ENCODE peak calls at places on chromosomes 3 and 15, in seven cellular contexts. O is IMR-90, F is neuronal stem cell, J is mesendoderm, R is mesenchymal stem cell, N is H9, G is H1. Y is an unnamed sample.

GRCh38 chr3:39962566-39962965 is 153.2 kb downstream of the MYRIP start:
- DNase-seq in O (no peak), F (no peak), J (no peak), R (no peak), N (no peak), G (no peak), Y (no peak)

GRCh38 chr3:195087321-195087720 is 183.6 kb downstream of the XXYLT1 start:
- DNase-seq in O (no peak), F (no peak), J (peak), R (no peak), N (no peak), G (no peak), Y (no peak)

GRCh38 chr15:46293550-46293949 is 658.7 kb downstream of the SQOR start:
- DNase-seq in O (no peak), F (no peak), J (peak), R (no peak), N (peak), G (no peak), Y (no peak)

GRCh38 chr3:146148468-146148931 is 12.5 kb downstream of the PLOD2 start:
- DNase-seq in O (peak), F (no peak), J (no peak), R (peak), N (no peak), G (no peak), Y (no peak)

GRCh38 chr3:133940536-133940935 is 44.9 kb upstream of the RAB6B start:
- DNase-seq in O (no peak), F (no peak), J (no peak), R (no peak), N (peak), G (no peak), Y (no peak)

GRCh38 chr3:49013738-49014660 is 4.4 kb downstream of the DALRD3 start:
- DNase-seq in O (no peak), F (no peak), J (peak), R (peak), N (peak), G (peak), Y (peak)

GRCh38 chr3:9649791-9650521 is 651 bp downstream of the MTMR14 start:
- DNase-seq in O (no peak), F (no peak), J (no peak), R (peak), N (no peak), G (no peak), Y (peak)

GRCh38 chr3:143439785-143440184 is 320.2 kb downstream of the CHST2 start:
- DNase-seq in O (no peak), F (no peak), J (peak), R (peak), N (no peak), G (no peak), Y (no peak)

GRCh38 chr15:50435772-50436171 is 11.6 kb downstream of the USP8 start:
- DNase-seq in O (no peak), F (no peak), J (no peak), R (no peak), N (no peak), G (no peak), Y (no peak)

GRCh38 chr3:71721002-71721401 is 4.2 kb downstream of the EIF4E3 start:
- DNase-seq in O (no peak), F (no peak), J (no peak), R (no peak), N (no peak), G (no peak), Y (no peak)

GRCh38 chr15:75455982-75456531 is 4.6 kb upstream of the SIN3A start:
- DNase-seq in O (peak), F (peak), J (peak), R (peak), N (peak), G (no peak), Y (peak)

GRCh38 chr3:141406265-141406664 is 38.0 kb downstream of the ZBTB38 start:
- DNase-seq in O (no peak), F (no peak), J (no peak), R (no peak), N (no peak), G (no peak), Y (no peak)

GRCh38 chr3:5274116-5274515 is 86.6 kb downstream of the EDEM1 start:
- DNase-seq in O (no peak), F (no peak), J (no peak), R (no peak), N (no peak), G (no peak), Y (no peak)

GRCh38 chr3:105444725-105445124 is 78.0 kb downstream of the ALCAM start:
- DNase-seq in O (peak), F (no peak), J (no peak), R (no peak), N (no peak), G (no peak), Y (no peak)

GRCh38 chr3:127484601-127485388 is 105.7 kb downstream of the TPRA1 start:
- DNase-seq in O (no peak), F (no peak), J (no peak), R (no peak), N (peak), G (no peak), Y (no peak)

GRCh38 chr15:33292718-33293307 is 18.0 kb upstream of the RYR3 start:
- DNase-seq in O (peak), F (peak), J (peak), R (peak), N (peak), G (no peak), Y (peak)

GRCh38 chr3:46285931-46286330 is 43.7 kb downstream of the CCR3 start:
- DNase-seq in O (no peak), F (no peak), J (no peak), R (no peak), N (no peak), G (no peak), Y (no peak)

GRCh38 chr3:83011471-83011870 is 1250.0 kb upstream of the GBE1 start:
- DNase-seq in O (no peak), F (no peak), J (no peak), R (no peak), N (no peak), G (no peak), Y (no peak)

GRCh38 chr15:46088486-46089437 is 453.9 kb downstream of the SQOR start:
- DNase-seq in O (peak), F (no peak), J (no peak), R (peak), N (no peak), G (no peak), Y (no peak)

GRCh38 chr15:67079361-67079760 is 14.0 kb downstream of the SMAD3 start:
- DNase-seq in O (peak), F (no peak), J (no peak), R (no peak), N (no peak), G (no peak), Y (no peak)

DNA sequence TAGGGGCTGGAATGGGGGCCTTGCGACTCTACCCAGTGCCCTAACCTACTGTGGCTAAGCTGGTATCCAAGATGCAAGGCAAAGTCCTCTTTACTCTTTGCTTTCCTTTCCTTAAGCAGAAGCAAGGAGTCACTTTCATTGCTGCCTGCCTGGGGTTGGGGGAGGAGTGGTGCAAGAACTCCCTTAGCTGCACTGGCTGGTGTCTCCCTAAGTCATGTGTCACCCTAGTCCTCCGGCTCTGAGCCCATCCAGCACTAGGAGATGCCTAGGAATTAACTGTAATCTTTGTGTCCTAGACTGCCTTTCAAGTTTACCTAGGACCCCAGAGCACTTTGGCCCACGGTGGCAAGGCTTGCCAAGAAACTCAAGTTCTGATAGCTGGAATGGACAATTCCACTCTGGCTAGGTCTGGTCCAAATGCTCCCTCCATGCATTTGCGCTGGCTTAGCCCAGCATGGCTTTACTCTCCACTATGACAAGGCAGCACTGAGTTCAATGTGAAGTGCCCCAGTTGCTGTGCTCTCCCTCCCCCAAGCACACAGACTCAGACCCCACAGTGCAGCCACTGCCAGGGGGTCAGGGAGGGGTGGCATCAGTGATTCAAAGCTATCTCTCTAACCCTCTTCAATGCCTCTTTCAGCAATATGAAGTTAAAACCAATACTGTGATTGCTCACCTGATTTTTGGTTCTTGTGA is 58.7 kb downstream of the ESYT3 start:
- DNase-seq in O (no peak), F (no peak), J (no peak), R (no peak), N (no peak), G (no peak), Y (no peak)
- H3K4me2 ChIP-seq in O (no peak), F (no peak), J (no peak), R (no peak), N (no peak), G (no peak), Y (no peak)

GRCh38 chr15:37582852-37583251 is 351.6 kb upstream of the TMCO5A start:
- DNase-seq in O (no peak), F (no peak), J (no peak), R (no peak), N (no peak), G (no peak), Y (no peak)

GRCh38 chr15:37581866-37582532 is 352.4 kb upstream of the TMCO5A start:
- DNase-seq in O (no peak), F (no peak), J (no peak), R (no peak), N (peak), G (no peak), Y (no peak)

GRCh38 chr15:37586976-37587375 is 347.5 kb upstream of the TMCO5A start:
- DNase-seq in O (peak), F (no peak), J (no peak), R (peak), N (no peak), G (no peak), Y (no peak)

DNA sequence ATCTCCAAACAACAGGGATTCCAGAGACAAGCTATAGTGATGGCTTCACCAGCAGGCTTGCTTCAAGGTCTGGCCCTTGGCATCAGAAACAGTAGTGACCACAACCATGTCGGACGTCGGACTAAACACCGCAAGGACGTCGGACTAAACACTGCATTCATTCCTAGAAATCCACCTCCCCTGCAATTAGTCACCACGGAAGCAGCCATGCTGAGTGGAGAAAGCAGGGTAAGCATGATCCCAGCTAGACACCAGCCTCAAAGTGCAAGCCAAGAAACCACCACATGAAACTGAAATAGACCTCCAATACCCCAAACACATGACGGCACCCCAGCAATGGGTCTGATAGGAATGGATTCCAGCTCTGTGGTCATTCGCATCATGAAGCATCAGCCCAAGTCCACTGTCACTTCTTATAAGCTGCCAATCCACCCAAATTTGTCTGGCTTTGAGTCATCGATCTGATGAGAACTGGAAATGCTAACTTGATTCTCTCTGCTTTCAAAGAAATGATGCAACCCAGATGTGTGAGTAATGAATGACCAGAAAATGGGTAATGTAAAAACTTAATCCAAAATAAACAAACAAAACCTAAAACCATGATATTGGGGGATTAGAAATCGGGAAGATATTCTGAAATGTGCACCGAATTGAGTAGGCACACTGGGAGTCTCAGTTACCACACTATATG is 348.3 kb upstream of the TMCO5A start:
- DNase-seq in O (peak), F (no peak), J (no peak), R (peak), N (no peak), G (no peak), Y (no peak)
- H3K4ac ChIP-seq in O (no peak), F (no peak), J (no peak), R (no peak), N (no peak), G (no peak), Y (no peak)

GRCh38 chr3:14430706-14431470 is 28.5 kb downstream of the SLC6A6 start:
- DNase-seq in O (no peak), F (no peak), J (no peak), R (peak), N (no peak), G (no peak), Y (no peak)
- H3K4me2 ChIP-seq in O (no peak), F (no peak), J (no peak), R (no peak), N (no peak), G (no peak), Y (no peak)

GRCh38 chr15:26325495-26325894 is 447.4 kb downstream of the GABRB3 start:
- DNase-seq in O (no peak), F (no peak), J (peak), R (no peak), N (peak), G (peak), Y (no peak)
- H3K4ac ChIP-seq in O (no peak), F (no peak), J (no peak), R (no peak), N (no peak), G (no peak), Y (no peak)

DNA sequence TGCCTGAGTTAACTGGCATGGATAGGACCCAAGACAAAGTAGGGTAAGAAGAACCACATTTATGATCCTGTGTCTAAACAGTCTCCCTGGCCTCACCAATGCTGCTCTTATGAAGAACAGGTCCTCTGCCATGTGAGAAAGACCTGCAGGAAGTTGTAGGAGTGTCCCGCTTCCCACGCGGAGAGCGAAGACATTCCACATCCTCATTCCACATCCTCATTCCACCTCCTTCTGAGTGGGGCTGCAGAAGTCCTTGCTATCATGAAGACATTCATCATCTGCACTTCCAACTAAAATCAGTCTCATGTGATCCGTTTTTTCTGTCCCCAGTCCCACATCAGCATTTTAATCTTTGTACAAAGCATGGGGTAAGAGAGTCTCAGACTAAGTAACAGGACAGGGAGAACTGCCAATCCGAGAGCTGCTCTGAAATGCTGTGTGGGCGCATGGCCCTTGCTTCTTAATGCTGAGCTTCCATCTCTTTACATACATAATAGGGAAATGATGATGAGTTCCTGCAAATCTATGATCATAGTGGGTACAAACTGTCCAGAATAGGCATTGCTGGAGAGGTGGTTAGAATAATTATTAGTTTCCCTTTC is 227.2 kb downstream of the RSRC1 start:
- DNase-seq in O (no peak), F (no peak), J (peak), R (no peak), N (no peak), G (no peak), Y (no peak)
- H3K4me2 ChIP-seq in O (no peak), F (no peak), J (no peak), R (no peak), N (no peak), G (no peak), Y (no peak)

DNA sequence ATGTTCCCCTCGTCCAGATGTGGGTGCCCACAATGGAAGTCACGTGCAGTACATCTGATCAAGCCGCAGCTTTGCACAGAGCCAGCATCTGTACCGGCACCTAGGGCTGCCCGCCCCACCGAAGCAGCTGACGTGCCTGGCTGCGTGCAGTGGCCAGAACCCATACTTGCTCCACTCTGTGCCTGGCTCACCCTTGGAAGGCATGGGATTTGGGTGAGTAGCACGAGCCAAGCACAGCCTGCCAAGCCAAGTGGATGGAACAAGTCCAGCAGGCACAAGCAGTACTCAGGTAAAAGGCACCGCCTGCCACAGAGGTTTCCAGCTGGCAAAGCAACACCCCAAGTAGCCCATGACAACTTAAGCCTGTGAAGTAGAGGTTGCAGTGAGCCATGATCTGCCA is 261.3 kb downstream of the TBC1D5 start:
- DNase-seq in O (no peak), F (no peak), J (no peak), R (no peak), N (no peak), G (no peak), Y (no peak)
- H3K4ac ChIP-seq in O (no peak), F (no peak), J (no peak), R (no peak), N (no peak), G (no peak), Y (no peak)

GRCh38 chr15:40246496-40247275 is 7.8 kb downstream of the PAK6 start:
- DNase-seq in O (no peak), F (no peak), J (no peak), R (no peak), N (no peak), G (no peak), Y (no peak)

GRCh38 chr15:40247406-40247971 is 8.6 kb downstream of the PAK6 start:
- DNase-seq in O (no peak), F (no peak), J (no peak), R (no peak), N (no peak), G (no peak), Y (no peak)

GRCh38 chr15:40243126-40243810 is 4.4 kb downstream of the PAK6 start:
- DNase-seq in O (no peak), F (no peak), J (no peak), R (no peak), N (no peak), G (no peak), Y (no peak)

GRCh38 chr15:40244961-40245523 is 6.2 kb downstream of the PAK6 start:
- DNase-seq in O (no peak), F (no peak), J (peak), R (no peak), N (peak), G (no peak), Y (peak)

GRCh38 chr15:40245666-40246065 is 6.8 kb downstream of the PAK6 start:
- DNase-seq in O (no peak), F (no peak), J (no peak), R (no peak), N (peak), G (no peak), Y (no peak)
- H3K4me2 ChIP-seq in O (no peak), F (no peak), J (no peak), R (no peak), N (no peak), G (peak), Y (no peak)

DNA sequence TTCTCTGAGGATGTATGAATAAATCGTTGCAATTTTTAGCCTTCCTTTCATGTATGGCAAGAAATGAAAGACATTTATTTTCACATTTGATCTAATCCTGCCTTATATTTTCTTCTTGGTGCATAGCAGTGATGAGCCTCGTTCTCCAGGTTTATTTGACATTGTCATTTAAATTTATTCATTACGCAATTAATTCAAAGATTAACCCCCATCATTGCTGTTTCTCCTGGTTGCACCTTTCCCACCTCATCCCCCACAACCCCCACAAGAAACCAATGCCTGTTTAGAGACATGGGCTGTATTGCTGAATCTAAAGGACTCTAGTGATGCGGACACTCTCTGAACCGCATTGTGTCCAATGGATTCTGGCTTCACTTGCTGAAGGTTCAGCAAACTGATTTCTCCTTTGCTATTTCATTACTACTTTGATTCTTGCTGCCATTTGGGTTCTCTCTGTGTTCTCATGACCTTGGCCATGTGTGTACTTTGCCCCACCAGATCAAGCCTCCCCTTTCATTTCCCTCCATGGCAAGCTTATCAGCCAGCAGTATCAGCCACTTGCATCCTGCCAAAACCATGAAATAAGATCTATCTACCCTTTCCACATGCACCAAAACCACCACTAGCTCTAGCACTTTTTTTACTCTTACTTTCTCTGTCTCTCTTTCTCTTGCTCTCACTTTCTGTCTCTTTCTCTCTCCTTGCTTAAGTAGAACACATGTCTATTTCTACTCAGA is 382.7 kb downstream of the GBE1 start:
- DNase-seq in O (no peak), F (no peak), J (no peak), R (no peak), N (no peak), G (no peak), Y (no peak)
- H3K4ac ChIP-seq in O (no peak), F (no peak), J (no peak), R (no peak), N (no peak), G (peak), Y (no peak)

DNA sequence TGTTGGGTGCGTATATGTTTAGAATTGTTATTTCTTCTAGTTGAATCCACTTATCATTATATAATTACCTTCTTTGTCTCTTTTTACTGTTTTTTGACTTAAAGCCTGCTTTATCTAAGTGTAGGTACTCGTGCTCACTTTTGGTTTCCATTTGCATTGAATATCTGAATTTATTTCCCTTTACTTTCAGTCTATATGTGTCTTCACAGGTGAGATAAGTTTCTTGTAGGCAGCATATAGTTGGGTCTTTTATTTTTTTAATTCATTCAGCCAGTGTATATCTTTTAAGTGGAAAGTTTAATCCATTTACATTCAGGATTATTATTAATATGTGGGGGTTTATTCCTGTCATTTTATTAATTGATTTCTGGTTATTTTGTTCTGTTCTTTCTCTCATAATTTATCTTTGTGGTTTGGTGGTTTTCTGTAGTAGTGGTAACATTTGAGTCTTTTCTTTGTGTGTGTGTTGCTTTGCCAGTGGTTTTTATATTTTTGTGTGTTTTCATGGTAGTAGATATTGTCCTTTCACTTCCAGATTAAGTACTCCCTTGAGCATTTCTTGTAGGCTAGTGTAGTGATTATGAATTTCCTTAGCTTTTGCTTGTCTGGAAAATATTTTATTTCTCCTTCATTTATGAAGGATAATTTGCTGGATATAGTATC is 27.3 kb downstream of the STT3B start:
- DNase-seq in O (no peak), F (no peak), J (no peak), R (no peak), N (no peak), G (no peak), Y (no peak)
- H3K4me2 ChIP-seq in O (no peak), F (no peak), J (no peak), R (no peak), N (no peak), G (no peak), Y (no peak)

Y was measured in trophoblast cell.